ENCODE peak calls at places on chromosomes 6 and 20, in four cellular contexts. D, T, Q and W are unnamed samples.

GRCh38 chr6:6004147-6004995 is 2.4 kb downstream of the NRN1 start:
- DNase-seq in T (no peak), D (no peak), Q (peak), W (peak)

GRCh38 chr6:48111575-48111974 is 578 bp upstream of the PTCHD4 start:
- DNase-seq in Q (peak), T (no peak), D (no peak), W (no peak)

GRCh38 chr6:146883640-146884531 is 285.1 kb downstream of the ADGB start:
- DNase-seq in D (no peak), T (no peak), Q (no peak), W (no peak)

GRCh38 chr20:15889073-15889923 is 684.0 kb downstream of the KIF16B start:
- DNase-seq in Q (no peak), T (no peak), D (no peak), W (peak)

GRCh38 chr6:108727966-108728730 is 120.1 kb upstream of the ARMC2 start:
- DNase-seq in D (no peak), Q (no peak), T (no peak), W (no peak)

GRCh38 chr6:39471954-39472659 is 149.6 kb upstream of the KCNK16 start:
- DNase-seq in D (peak), T (peak), Q (no peak), W (no peak)

GRCh38 chr6:159038914-159039884 is 5.6 kb downstream of the TAGAP start:
- DNase-seq in D (peak), T (no peak), Q (no peak), W (no peak)

GRCh38 chr6:151647871-151648639 is 154.2 kb downstream of the CCDC170 start:
- DNase-seq in T (peak), D (no peak), Q (peak), W (no peak)

GRCh38 chr20:35988910-35989463 is 20.6 kb downstream of the CNBD2 start:
- DNase-seq in D (no peak), Q (no peak), T (no peak), W (no peak)

GRCh38 chr20:54431545-54431944 is 43.8 kb upstream of the DOK5 start:
- DNase-seq in Q (no peak), D (no peak), T (no peak), W (no peak)

GRCh38 chr6:79082304-79082703 is 4.2 kb upstream of the PHIP start:
- DNase-seq in Q (peak), T (no peak), D (no peak), W (no peak)

GRCh38 chr6:6912841-6913240 is 194.9 kb upstream of the RREB1 start:
- DNase-seq in Q (no peak), T (no peak), D (no peak), W (no peak)

GRCh38 chr20:58659841-58660240 is 8.8 kb downstream of the STX16 start:
- DNase-seq in T (peak), Q (no peak), D (no peak), W (no peak)

GRCh38 chr20:53832499-53832898 is 237.9 kb downstream of the BCAS1 start:
- DNase-seq in Q (no peak), D (no peak), T (no peak), W (no peak)

GRCh38 chr6:15744824-15745402 is 82.1 kb upstream of the DTNBP1 start:
- DNase-seq in Q (no peak), T (no peak), D (no peak), W (no peak)

GRCh38 chr6:118468682-118469465 is 79.2 kb upstream of the PLN start:
- DNase-seq in T (no peak), D (no peak), Q (no peak), W (no peak)

GRCh38 chr6:145898376-145898775 is 65.8 kb downstream of the SHPRH start:
- DNase-seq in D (no peak), T (no peak), Q (no peak), W (no peak)

GRCh38 chr20:41361757-41362747 is 4.6 kb downstream of the EMILIN3 start:
- DNase-seq in Q (no peak), T (no peak), D (no peak), W (no peak)

GRCh38 chr6:119535332-119535731 is 185.8 kb upstream of the MAN1A1 start:
- DNase-seq in D (no peak), T (no peak), Q (no peak), W (no peak)

GRCh38 chr20:56143759-56144158 is 104.8 kb upstream of the MC3R start:
- DNase-seq in T (no peak), D (no peak), Q (no peak), W (no peak)

GRCh38 chr20:46009847-46010246 is 1.1 kb downstream of the MMP9 start:
- DNase-seq in Q (peak), T (no peak), D (no peak), W (no peak)

GRCh38 chr6:12230523-12230922 is 59.6 kb upstream of the EDN1 start:
- DNase-seq in Q (no peak), T (no peak), D (no peak), W (no peak)

GRCh38 chr20:2252419-2253060 is 43.3 kb upstream of the TGM3 start:
- DNase-seq in Q (no peak), T (no peak), D (no peak), W (no peak)

GRCh38 chr20:25279403-25279802 is 31.5 kb downstream of the PYGB start:
- DNase-seq in D (no peak), T (no peak), Q (no peak), W (no peak)

GRCh38 chr6:73240730-73241129 is 15.4 kb upstream of the KHDC1L start:
- DNase-seq in D (no peak), Q (no peak), T (no peak), W (no peak)

GRCh38 chr6:27601668-27602254 is 128.9 kb upstream of the ZNF184 start:
- DNase-seq in Q (peak), T (no peak), D (no peak), W (no peak)

GRCh38 chr6:56346958-56347357 is 99.6 kb upstream of the COL21A1 start:
- DNase-seq in D (no peak), T (no peak), Q (peak), W (no peak)

GRCh38 chr20:9440891-9441290 is 73.5 kb upstream of the LAMP5 start:
- DNase-seq in T (no peak), Q (no peak), D (no peak), W (no peak)

GRCh38 chr20:20480689-20481088 is 112.8 kb downstream of the INSM1 start:
- DNase-seq in T (no peak), Q (no peak), D (no peak), W (no peak)

GRCh38 chr20:62299666-62300236 is 3.0 kb upstream of the ADRM1 start:
- DNase-seq in T (no peak), Q (no peak), D (no peak), W (no peak)

GRCh38 chr6:87312860-87313259 is 9.5 kb upstream of the SMIM8 start:
- DNase-seq in T (no peak), Q (no peak), D (no peak), W (no peak)

GRCh38 chr20:676967-677366 is 1.4 kb upstream of the SCRT2 start:
- DNase-seq in Q (no peak), D (no peak), T (no peak), W (no peak)

GRCh38 chr6:79625746-79626145 is 5.4 kb upstream of the SH3BGRL2 start:
- DNase-seq in D (no peak), T (no peak), Q (no peak), W (no peak)

GRCh38 chr6:45377041-45377554 is 636 bp downstream of the SUPT3H start:
- DNase-seq in Q (no peak), T (no peak), D (peak), W (no peak)

GRCh38 chr6:158912591-158912990 is 87.4 kb downstream of the RSPH3 start:
- DNase-seq in T (no peak), Q (no peak), D (no peak), W (no peak)

GRCh38 chr6:130019796-130020105 is 1.4 kb downstream of the L3MBTL3 start:
- DNase-seq in D (no peak), T (no peak), Q (no peak), W (no peak)

GRCh38 chr6:130018830-130019795 is 732 bp downstream of the L3MBTL3 start:
- DNase-seq in D (peak), Q (peak), T (no peak), W (no peak)

GRCh38 chr6:130018292-130018829 is at the start of gene L3MBTL3:
- DNase-seq in Q (peak), T (no peak), D (peak), W (peak)

GRCh38 chr6:130020892-130021483 is 2.6 kb downstream of the L3MBTL3 start:
- DNase-seq in D (peak), T (peak), Q (peak), W (peak)

DNA sequence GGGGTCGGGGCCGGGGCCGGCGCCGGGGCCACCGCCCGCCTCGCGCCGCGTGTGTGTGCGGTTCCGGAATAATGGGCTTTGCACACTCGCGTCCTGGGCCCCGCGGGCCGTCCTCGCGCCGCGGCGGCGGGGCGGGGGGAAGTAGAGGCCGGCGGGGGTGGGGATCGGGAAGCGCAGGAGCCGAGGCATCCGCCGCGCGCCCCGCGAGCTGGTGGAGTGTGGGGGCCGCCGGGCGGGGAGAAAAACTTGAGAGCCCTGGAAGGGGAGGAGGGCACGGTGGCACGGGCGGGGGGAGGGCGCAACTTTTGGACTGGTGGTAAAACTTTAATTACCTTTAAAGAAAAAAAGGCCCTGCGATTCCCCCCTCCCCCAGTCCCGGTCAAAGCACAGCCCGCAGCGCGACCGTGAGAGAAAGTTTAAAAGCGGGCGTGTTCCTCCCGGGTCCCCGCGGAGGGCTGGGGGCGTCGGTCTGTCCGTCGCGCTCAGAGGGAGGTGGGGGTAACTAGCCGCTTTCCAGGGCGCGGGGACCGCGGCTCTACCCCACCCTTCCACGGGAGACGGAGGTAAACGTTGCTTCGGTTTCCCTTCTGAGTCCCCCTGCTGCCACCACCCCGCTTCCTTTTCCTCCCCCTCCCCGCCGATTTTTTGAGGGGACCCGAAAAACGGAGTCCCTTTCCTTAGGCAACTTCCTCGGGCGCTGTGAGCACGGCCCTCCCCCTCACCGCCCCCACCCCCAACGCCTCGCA is 1.9 kb downstream of the L3MBTL3 start:
- DNase-seq in Q (peak), T (no peak), D (no peak), W (no peak)
- TF ChIP-seq EZH2 in Q (no peak), T (no peak), D (no peak), W (no peak)

DNA sequence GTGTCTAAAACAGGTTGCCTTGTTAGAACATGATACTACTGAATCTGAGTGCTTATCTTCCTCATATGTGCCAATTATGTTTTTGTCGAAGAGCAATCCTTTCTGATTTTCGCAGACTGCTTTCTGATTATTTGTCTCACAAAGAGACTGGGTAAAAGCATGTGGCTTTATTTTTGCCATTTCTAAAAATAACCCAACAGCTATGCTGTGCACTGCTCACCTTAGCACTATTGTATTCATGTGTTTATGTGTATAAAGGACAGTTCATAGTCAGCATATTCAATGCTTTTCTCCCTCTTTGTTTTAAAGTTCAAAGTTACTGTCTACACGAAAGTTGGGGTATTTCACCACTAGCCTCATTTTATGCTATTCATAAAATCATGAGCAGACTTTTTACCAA is 127.0 kb downstream of the SGK1 start:
- DNase-seq in D (peak), T (no peak), Q (no peak), W (no peak)
- H3K9ac ChIP-seq in D (no peak), T (no peak), Q (no peak), W (no peak)

GRCh38 chr20:21509597-21510331 is 4.1 kb downstream of the NKX2-2 start:
- DNase-seq in D (no peak), Q (peak), T (no peak), W (peak)
- TF ChIP-seq EZH2 in D (no peak), Q (peak), T (no peak), W (no peak)

DNA sequence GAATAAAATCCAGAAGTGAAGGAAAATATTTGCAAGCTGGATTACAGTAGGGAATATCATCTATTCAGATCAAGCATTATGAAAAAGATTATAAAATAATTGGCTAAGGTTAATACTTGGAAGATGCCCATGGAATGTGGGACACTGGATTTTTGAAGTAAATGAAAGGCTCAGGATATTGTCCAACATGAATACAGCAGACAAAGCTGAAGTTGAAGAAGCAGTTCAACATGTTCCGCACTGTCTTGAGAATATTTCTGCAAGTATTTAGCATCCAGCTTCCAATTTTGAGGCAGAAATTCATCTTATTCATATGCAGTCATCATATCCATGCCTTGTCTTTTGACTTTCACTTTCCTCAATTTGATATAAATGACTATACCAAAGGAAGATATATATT is 1278.4 kb upstream of the GJE1 start:
- DNase-seq in D (no peak), Q (no peak), T (no peak), W (no peak)
- H3K9ac ChIP-seq in D (no peak), Q (no peak), T (no peak), W (no peak)

GRCh38 chr6:10386756-10387654 is 27.9 kb downstream of the TFAP2A start:
- DNase-seq in D (no peak), Q (no peak), T (no peak), W (no peak)
- TF ChIP-seq EZH2 in D (no peak), Q (peak), T (no peak), W (no peak)

GRCh38 chr6:130696806-130697205 is 130.4 kb upstream of the SMLR1 start:
- DNase-seq in T (no peak), D (no peak), Q (no peak), W (no peak)
- H3K9ac ChIP-seq in T (no peak), D (no peak), Q (no peak), W (no peak)

GRCh38 chr6:170291271-170292110 is 613 bp upstream of the DLL1 start:
- DNase-seq in Q (peak), D (no peak), T (peak), W (no peak)
- TF ChIP-seq EZH2 in Q (no peak), D (no peak), T (peak), W (no peak)